ENCODE peak calls at places on chromosomes 4 and X, in ten cellular contexts. Y, B, W, H, X, Q, I, O, L and P are unnamed samples. For H3K4me1, the result is how much of the 10 kb centered on the place peaks cover.

GRCh38 chrX:131942045-131942444 is 81.1 kb upstream of the STK26 start:
- DNase-seq in Y (no peak), B (no peak), W (no peak), H (no peak), X (no peak), Q (no peak), I (no peak), O (no peak), L (no peak), P (no peak)

GRCh38 chr4:166972071-166972470 is 262.2 kb downstream of the SPOCK3 start:
- DNase-seq in Y (no peak), B (no peak), W (no peak), H (no peak), X (peak), Q (no peak), I (no peak), O (no peak), L (no peak), P (no peak)

GRCh38 chrX:14779589-14779988 is 93.3 kb downstream of the FANCB start:
- DNase-seq in Y (no peak), B (no peak), W (no peak), H (no peak), X (no peak), Q (no peak), I (no peak), O (no peak), L (no peak), P (no peak)

GRCh38 chrX:7253565-7253964 is 105.6 kb upstream of the PUDP start:
- DNase-seq in Y (no peak), B (no peak), W (no peak), H (no peak), X (no peak), Q (no peak), I (no peak), O (no peak), L (no peak), P (no peak)

GRCh38 chr4:138241281-138242075 is 671 bp downstream of the SLC7A11 start:
- DNase-seq in Y (peak), B (no peak), W (no peak), H (no peak), X (no peak), Q (no peak), I (peak), O (no peak), L (no peak), P (no peak)

GRCh38 chrX:53379747-53380146 is 42.7 kb downstream of the SMC1A start:
- DNase-seq in Y (no peak), B (no peak), W (no peak), H (no peak), X (no peak), Q (no peak), I (no peak), O (no peak), L (no peak), P (no peak)

GRCh38 chr4:40916880-40917279 is 167.1 kb downstream of the NSUN7 start:
- DNase-seq in Y (no peak), B (no peak), W (no peak), H (no peak), X (peak), Q (peak), I (peak), O (no peak), L (no peak), P (no peak)

GRCh38 chrX:130414800-130415199 is 13.0 kb downstream of the RBMX2 start:
- DNase-seq in Y (no peak), B (no peak), W (no peak), H (no peak), X (no peak), Q (no peak), I (no peak), O (no peak), L (no peak), P (no peak)

GRCh38 chr4:111778543-111778942 is 366.7 kb upstream of the FAM241A start:
- DNase-seq in Y (no peak), B (no peak), W (no peak), H (no peak), X (no peak), Q (peak), I (no peak), O (no peak), L (no peak), P (no peak)

GRCh38 chrX:85375333-85375738 is 4.1 kb downstream of the POF1B start:
- DNase-seq in Y (no peak), B (no peak), W (no peak), H (no peak), X (no peak), Q (no peak), I (peak), O (no peak), L (no peak), P (no peak)

GRCh38 chrX:109843963-109844751 is 111.1 kb upstream of the ACSL4 start:
- DNase-seq in Y (peak), B (no peak), W (peak), H (no peak), X (no peak), Q (no peak), I (no peak), O (no peak), L (no peak), P (peak)

DNA sequence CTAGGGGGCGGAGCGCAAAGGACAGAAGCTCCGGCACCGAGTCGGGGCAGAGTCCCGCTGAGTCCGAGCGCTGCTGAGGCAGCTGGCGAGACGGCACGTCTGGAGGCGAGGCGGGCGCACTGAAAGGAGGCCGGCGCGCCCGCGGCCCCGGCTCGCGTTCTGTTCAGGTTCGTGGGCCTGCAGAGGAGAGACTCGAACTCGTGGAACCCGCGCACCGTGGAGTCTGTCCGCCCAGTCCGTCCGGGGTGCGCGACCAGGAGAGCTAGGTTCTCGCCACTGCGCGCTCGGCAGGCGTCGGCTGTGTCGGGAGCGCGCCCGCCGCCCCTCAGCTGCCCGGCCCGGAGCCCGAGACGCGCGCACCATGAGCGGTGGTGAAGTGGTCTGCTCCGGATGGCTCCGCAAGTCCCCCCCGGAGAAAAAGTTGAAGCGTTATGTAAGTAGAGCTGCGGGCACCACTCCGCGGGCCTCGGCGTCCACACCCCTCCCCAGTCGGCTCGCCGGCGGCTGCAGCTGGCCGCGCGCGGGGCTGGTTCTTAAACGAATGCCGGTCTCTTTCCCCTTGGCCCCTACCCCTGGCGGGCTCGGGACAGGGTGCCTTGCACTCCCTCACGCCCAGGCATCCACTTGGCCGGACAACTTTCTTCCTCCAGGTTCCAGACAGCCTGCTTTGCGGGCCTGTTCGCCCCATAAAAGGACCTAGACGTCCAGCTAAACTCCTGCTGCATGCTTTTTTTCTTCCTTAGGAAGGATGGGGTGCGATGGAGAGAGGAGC is at the start of gene GAB1:
- DNase-seq in Y (peak), B (peak), W (peak), H (peak), X (peak), Q (no peak), I (peak), O (peak), L (peak), P (peak)
- TF ChIP-seq POLR2A in Y (no peak), B (no peak), W (peak), H (no peak), X (no peak), Q (no peak), I (peak), O (no peak), L (peak), P (peak)

DNA sequence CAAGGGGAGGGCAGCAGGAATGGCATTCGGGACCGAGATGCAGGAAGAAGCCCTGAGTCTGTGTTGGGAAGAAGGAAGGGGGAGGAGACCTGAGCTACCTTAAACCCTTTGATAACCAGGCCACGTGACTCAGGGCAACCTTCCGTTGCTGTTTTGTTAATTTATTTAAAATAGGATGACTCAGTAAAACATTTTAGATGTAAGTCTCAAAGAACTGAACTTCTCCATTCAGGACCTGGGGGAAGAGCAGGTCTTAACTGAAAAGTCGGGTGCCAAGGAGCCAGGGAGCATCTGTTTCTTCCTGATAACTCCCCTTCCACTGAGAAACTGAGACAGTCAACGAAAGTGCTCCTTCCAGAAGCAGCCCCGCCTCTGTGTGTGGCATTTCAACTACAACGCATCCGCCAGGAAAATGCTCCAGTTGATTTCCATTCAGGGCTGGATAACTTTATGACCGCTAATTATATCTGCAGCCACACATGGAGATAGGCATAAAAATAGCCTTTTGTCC is 88.0 kb downstream of the IRF2 start:
- DNase-seq in Y (no peak), B (no peak), W (no peak), H (no peak), X (no peak), Q (no peak), I (no peak), O (no peak), L (no peak), P (peak)
- H3K4me1 ChIP-seq in Y (under half), B (under half), W (under half), H (half or more), X (under half), Q (under half), I (under half), O (under half), L (under half), P (half or more)

GRCh38 chr4:1899149-1900086 is 28.2 kb downstream of the NSD2 start:
- DNase-seq in Y (peak), B (peak), W (peak), H (peak), X (peak), Q (peak), I (peak), O (peak), L (peak), P (peak)
- TF ChIP-seq POLR2A in Y (peak), B (no peak), W (no peak), H (no peak), X (no peak), Q (no peak), I (no peak), O (no peak), L (no peak), P (no peak)

DNA sequence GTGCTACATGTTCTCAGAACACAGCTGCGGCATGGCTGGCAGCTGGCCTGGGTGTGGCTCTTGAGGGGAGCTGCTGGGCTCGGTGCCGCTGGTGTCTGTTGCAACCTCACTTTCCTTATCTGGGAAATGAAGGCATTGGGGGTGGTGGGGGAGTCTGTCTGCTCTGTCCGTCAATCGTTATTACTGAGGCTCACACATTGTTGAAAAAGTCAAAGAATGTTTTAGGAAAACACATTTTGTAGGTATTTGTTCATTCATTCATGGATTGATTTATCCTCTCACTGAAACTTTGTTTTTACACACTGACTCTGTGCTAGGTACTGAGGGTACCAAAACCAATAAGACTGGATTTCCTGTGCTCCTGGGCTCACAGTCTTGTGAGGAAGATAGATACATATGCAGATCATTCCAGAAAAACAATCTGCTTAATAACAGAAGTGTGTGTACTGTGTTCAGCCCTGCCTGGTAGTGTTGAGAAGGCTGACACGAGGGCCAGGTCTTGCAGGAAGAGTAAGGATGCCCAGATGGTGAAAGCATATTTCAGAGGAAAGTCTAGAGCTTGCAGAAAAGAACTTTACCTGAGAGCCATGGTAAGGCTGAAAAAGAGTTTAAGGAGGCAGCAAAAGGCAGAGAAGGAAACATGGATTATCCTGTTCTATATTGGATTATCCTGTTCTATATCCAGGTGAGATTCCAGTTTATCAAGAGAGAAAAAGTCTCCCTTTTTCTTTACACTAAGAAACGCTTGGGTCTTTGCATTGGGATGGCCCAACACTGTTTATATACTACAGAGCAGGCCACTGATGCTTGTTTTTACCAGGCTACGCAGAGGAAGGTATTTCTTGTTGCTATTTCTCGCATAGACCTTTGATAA is 217.8 kb downstream of the PTTG2 start:
- DNase-seq in Y (no peak), B (peak), W (peak), H (peak), X (peak), Q (no peak), I (peak), O (peak), L (peak), P (peak)
- H3K4me1 ChIP-seq in Y (under half), B (under half), W (under half), H (under half), X (under half), Q (under half), I (under half), O (under half), L (under half), P (under half)

GRCh38 chr4:168843635-168844034 is 166.4 kb downstream of the CBR4 start:
- DNase-seq in Y (no peak), B (no peak), W (peak), H (no peak), X (no peak), Q (no peak), I (no peak), O (no peak), L (no peak), P (no peak)
- TF ChIP-seq POLR2A in Y (no peak), B (no peak), W (no peak), H (no peak), X (no peak), Q (no peak), I (no peak), O (no peak), L (no peak), P (no peak)

GRCh38 chr4:1092983-1093361 is 20.4 kb downstream of the RNF212 start:
- DNase-seq in Y (no peak), B (no peak), W (no peak), H (no peak), X (no peak), Q (no peak), I (peak), O (no peak), L (no peak), P (no peak)

GRCh38 chr4:1090465-1091440 is 22.6 kb downstream of the RNF212 start:
- DNase-seq in Y (no peak), B (no peak), W (no peak), H (no peak), X (no peak), Q (no peak), I (peak), O (no peak), L (no peak), P (no peak)

GRCh38 chr4:1093391-1094335 is 19.7 kb downstream of the RNF212 start:
- DNase-seq in Y (no peak), B (no peak), W (no peak), H (no peak), X (no peak), Q (no peak), I (peak), O (no peak), L (no peak), P (no peak)

GRCh38 chr4:1091561-1091995 is 21.8 kb downstream of the RNF212 start:
- DNase-seq in Y (no peak), B (no peak), W (no peak), H (no peak), X (no peak), Q (no peak), I (peak), O (no peak), L (no peak), P (no peak)

DNA sequence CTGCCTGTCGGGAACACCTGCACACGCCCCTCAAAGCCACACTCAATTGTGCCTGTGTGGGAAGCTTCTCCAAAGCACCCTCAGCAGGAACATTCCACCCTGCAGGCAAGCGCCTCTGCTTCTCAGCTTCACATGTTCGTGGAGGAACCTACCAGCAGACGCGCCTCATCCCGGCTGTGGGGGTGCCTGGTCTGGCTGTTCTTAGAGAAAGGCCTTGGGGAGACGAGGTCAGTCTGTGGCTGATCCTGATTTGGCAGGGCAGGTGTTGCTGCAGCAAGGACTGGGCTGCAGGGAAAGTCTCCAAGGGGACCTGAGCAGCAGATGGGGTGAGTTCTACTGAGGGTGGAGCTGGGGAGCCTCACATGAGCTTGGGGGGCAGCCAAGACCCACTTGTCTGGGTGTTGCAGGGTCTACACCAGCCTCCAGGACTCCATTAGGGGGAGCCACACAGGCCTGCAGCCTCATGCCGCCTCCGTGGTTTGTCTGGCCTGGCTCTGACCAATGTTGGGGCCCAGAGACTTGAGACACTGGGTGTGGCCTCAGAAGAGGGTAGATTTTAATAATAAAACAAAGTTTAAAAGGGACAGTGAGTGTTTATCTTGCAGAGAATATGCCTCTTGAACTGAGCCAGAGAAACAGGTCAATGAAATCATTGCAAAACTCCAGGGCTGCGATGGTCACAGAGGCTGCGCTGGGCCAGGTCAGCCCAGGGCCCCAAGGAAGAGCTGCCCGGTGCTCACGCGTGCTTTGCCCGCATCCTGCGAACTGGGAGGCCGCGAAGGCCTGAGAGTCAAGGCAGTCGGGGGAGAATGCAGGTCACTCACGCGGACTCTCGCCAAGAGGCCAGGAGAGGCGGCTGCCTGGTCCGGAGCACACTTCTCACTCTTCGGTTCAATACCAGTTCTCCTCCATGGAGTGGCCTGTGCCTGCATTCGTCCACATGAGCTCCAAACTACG is 21.1 kb downstream of the RNF212 start:
- DNase-seq in Y (no peak), B (no peak), W (no peak), H (no peak), X (no peak), Q (no peak), I (peak), O (no peak), L (no peak), P (no peak)
- H3K4me1 ChIP-seq in Y (under half), B (under half), W (under half), H (under half), X (under half), Q (under half), I (under half), O (under half), L (under half), P (under half)

DNA sequence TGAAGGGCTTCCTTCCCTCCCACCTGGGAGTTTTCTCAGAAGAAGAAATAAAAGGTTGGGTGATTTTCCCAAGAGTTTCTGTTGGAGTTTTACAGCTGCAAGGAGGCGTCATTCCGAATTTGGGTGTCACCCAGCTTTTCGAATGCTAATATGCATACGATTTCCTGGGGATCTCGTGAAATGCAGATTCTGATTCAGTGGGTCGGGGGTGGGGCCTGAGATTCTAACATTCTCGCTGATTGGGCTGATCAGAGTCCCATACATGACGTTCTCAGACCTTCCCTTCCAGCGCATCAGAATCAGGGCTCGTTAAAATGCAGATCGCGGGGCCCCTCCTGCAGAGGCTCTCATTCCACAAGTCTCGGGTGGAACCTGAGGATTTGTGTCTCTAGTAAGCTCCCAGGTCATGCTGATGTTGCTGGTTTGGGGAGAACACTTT is 125.8 kb upstream of the STX18 start:
- DNase-seq in Y (no peak), B (no peak), W (no peak), H (no peak), X (no peak), Q (no peak), I (no peak), O (no peak), L (no peak), P (no peak)
- TF ChIP-seq POLR2A in Y (no peak), B (no peak), W (no peak), H (no peak), X (no peak), Q (no peak), I (no peak), O (no peak), L (no peak), P (no peak)